ENCODE peak calls at places on chromosomes 7 and 10, in ten cellular contexts. One of them, this sample, is unnamed.

GRCh38 chr10:3512263-3512662 is 272.7 kb downstream of the KLF6 start:
- DNase-seq in T1000: no peak
- DNase-seq in activated CD4-positive, alpha-beta T cell treated with anti-CD3 and anti-CD28 coated beads, Interleukin-2, amount 50 U/mL, for 1 hour: no peak
- DNase-seq in stimulated activated CD4-positive, alpha-beta T cell treated with anti-CD3 and anti-CD28 coated beads, Interleukin-2, amount 100 ng/mL, for 48 hours: no peak
- DNase-seq in neural crest cell: no peak
- DNase-seq in GM13976: no peak
- DNase-seq in stimulated activated CD8-positive, alpha-beta memory T cell treated with anti-CD3 and anti-CD28 coated beads, Interleukin-4, amount 100 ng/mL, for 24 hours: no peak
- DNase-seq in mammary epithelial cell: no peak
- DNase-seq in HTR-8/SVneo: no peak
- DNase-seq in GM12892: no peak
- DNase-seq in this sample: no peak

GRCh38 chr10:123636598-123637325 is 29.4 kb upstream of the GPR26 start:
- DNase-seq in T1000: no peak
- DNase-seq in activated CD4-positive, alpha-beta T cell treated with anti-CD3 and anti-CD28 coated beads, Interleukin-2, amount 50 U/mL, for 1 hour: no peak
- DNase-seq in stimulated activated CD4-positive, alpha-beta T cell treated with anti-CD3 and anti-CD28 coated beads, Interleukin-2, amount 100 ng/mL, for 48 hours: no peak
- DNase-seq in neural crest cell: no peak
- DNase-seq in GM13976: no peak
- DNase-seq in stimulated activated CD8-positive, alpha-beta memory T cell treated with anti-CD3 and anti-CD28 coated beads, Interleukin-4, amount 100 ng/mL, for 24 hours: no peak
- DNase-seq in mammary epithelial cell: peak
- DNase-seq in HTR-8/SVneo: no peak
- DNase-seq in GM12892: no peak
- DNase-seq in this sample: no peak

GRCh38 chr7:91852263-91852741 is 28.2 kb downstream of the MTERF1 start:
- DNase-seq in T1000: no peak
- DNase-seq in activated CD4-positive, alpha-beta T cell treated with anti-CD3 and anti-CD28 coated beads, Interleukin-2, amount 50 U/mL, for 1 hour: no peak
- DNase-seq in stimulated activated CD4-positive, alpha-beta T cell treated with anti-CD3 and anti-CD28 coated beads, Interleukin-2, amount 100 ng/mL, for 48 hours: no peak
- DNase-seq in neural crest cell: no peak
- DNase-seq in GM13976: peak
- DNase-seq in stimulated activated CD8-positive, alpha-beta memory T cell treated with anti-CD3 and anti-CD28 coated beads, Interleukin-4, amount 100 ng/mL, for 24 hours: no peak
- DNase-seq in mammary epithelial cell: peak
- DNase-seq in HTR-8/SVneo: no peak
- DNase-seq in GM12892: no peak
- DNase-seq in this sample: no peak

GRCh38 chr10:77459905-77460304 is 177.7 kb downstream of the KCNMA1 start:
- DNase-seq in T1000: no peak
- DNase-seq in activated CD4-positive, alpha-beta T cell treated with anti-CD3 and anti-CD28 coated beads, Interleukin-2, amount 50 U/mL, for 1 hour: no peak
- DNase-seq in stimulated activated CD4-positive, alpha-beta T cell treated with anti-CD3 and anti-CD28 coated beads, Interleukin-2, amount 100 ng/mL, for 48 hours: no peak
- DNase-seq in neural crest cell: no peak
- DNase-seq in GM13976: no peak
- DNase-seq in stimulated activated CD8-positive, alpha-beta memory T cell treated with anti-CD3 and anti-CD28 coated beads, Interleukin-4, amount 100 ng/mL, for 24 hours: no peak
- DNase-seq in mammary epithelial cell: no peak
- DNase-seq in HTR-8/SVneo: no peak
- DNase-seq in GM12892: no peak
- DNase-seq in this sample: no peak

GRCh38 chr10:4498763-4499251 is 327.2 kb upstream of the AKR1E2 start:
- DNase-seq in T1000: no peak
- DNase-seq in activated CD4-positive, alpha-beta T cell treated with anti-CD3 and anti-CD28 coated beads, Interleukin-2, amount 50 U/mL, for 1 hour: no peak
- DNase-seq in stimulated activated CD4-positive, alpha-beta T cell treated with anti-CD3 and anti-CD28 coated beads, Interleukin-2, amount 100 ng/mL, for 48 hours: no peak
- DNase-seq in neural crest cell: no peak
- DNase-seq in GM13976: no peak
- DNase-seq in stimulated activated CD8-positive, alpha-beta memory T cell treated with anti-CD3 and anti-CD28 coated beads, Interleukin-4, amount 100 ng/mL, for 24 hours: no peak
- DNase-seq in mammary epithelial cell: peak
- DNase-seq in HTR-8/SVneo: no peak
- DNase-seq in GM12892: no peak
- DNase-seq in this sample: no peak

GRCh38 chr10:129774736-129775401 is 189.2 kb downstream of the EBF3 start:
- DNase-seq in T1000: no peak
- DNase-seq in activated CD4-positive, alpha-beta T cell treated with anti-CD3 and anti-CD28 coated beads, Interleukin-2, amount 50 U/mL, for 1 hour: no peak
- DNase-seq in stimulated activated CD4-positive, alpha-beta T cell treated with anti-CD3 and anti-CD28 coated beads, Interleukin-2, amount 100 ng/mL, for 48 hours: no peak
- DNase-seq in neural crest cell: no peak
- DNase-seq in GM13976: no peak
- DNase-seq in stimulated activated CD8-positive, alpha-beta memory T cell treated with anti-CD3 and anti-CD28 coated beads, Interleukin-4, amount 100 ng/mL, for 24 hours: no peak
- DNase-seq in mammary epithelial cell: no peak
- DNase-seq in HTR-8/SVneo: no peak
- DNase-seq in GM12892: no peak
- DNase-seq in this sample: no peak

GRCh38 chr10:23151071-23151470 is 41.0 kb upstream of the PTF1A start:
- DNase-seq in T1000: no peak
- DNase-seq in activated CD4-positive, alpha-beta T cell treated with anti-CD3 and anti-CD28 coated beads, Interleukin-2, amount 50 U/mL, for 1 hour: no peak
- DNase-seq in stimulated activated CD4-positive, alpha-beta T cell treated with anti-CD3 and anti-CD28 coated beads, Interleukin-2, amount 100 ng/mL, for 48 hours: no peak
- DNase-seq in neural crest cell: no peak
- DNase-seq in GM13976: no peak
- DNase-seq in stimulated activated CD8-positive, alpha-beta memory T cell treated with anti-CD3 and anti-CD28 coated beads, Interleukin-4, amount 100 ng/mL, for 24 hours: no peak
- DNase-seq in mammary epithelial cell: no peak
- DNase-seq in HTR-8/SVneo: no peak
- DNase-seq in GM12892: no peak
- DNase-seq in this sample: no peak

GRCh38 chr10:119908201-119908600 is 15.7 kb downstream of the SEC23IP start:
- DNase-seq in T1000: no peak
- DNase-seq in activated CD4-positive, alpha-beta T cell treated with anti-CD3 and anti-CD28 coated beads, Interleukin-2, amount 50 U/mL, for 1 hour: no peak
- DNase-seq in stimulated activated CD4-positive, alpha-beta T cell treated with anti-CD3 and anti-CD28 coated beads, Interleukin-2, amount 100 ng/mL, for 48 hours: no peak
- DNase-seq in neural crest cell: no peak
- DNase-seq in GM13976: no peak
- DNase-seq in stimulated activated CD8-positive, alpha-beta memory T cell treated with anti-CD3 and anti-CD28 coated beads, Interleukin-4, amount 100 ng/mL, for 24 hours: no peak
- DNase-seq in mammary epithelial cell: no peak
- DNase-seq in HTR-8/SVneo: no peak
- DNase-seq in GM12892: no peak
- DNase-seq in this sample: no peak

GRCh38 chr7:154744226-154744860 is 258.6 kb downstream of the PAXIP1 start:
- DNase-seq in T1000: no peak
- DNase-seq in activated CD4-positive, alpha-beta T cell treated with anti-CD3 and anti-CD28 coated beads, Interleukin-2, amount 50 U/mL, for 1 hour: no peak
- DNase-seq in stimulated activated CD4-positive, alpha-beta T cell treated with anti-CD3 and anti-CD28 coated beads, Interleukin-2, amount 100 ng/mL, for 48 hours: peak
- DNase-seq in neural crest cell: peak
- DNase-seq in GM13976: peak
- DNase-seq in stimulated activated CD8-positive, alpha-beta memory T cell treated with anti-CD3 and anti-CD28 coated beads, Interleukin-4, amount 100 ng/mL, for 24 hours: peak
- DNase-seq in mammary epithelial cell: no peak
- DNase-seq in HTR-8/SVneo: peak
- DNase-seq in GM12892: peak
- DNase-seq in this sample: peak

GRCh38 chr7:95859434-95859833 is 87.1 kb downstream of the DYNC1I1 start:
- DNase-seq in T1000: peak
- DNase-seq in activated CD4-positive, alpha-beta T cell treated with anti-CD3 and anti-CD28 coated beads, Interleukin-2, amount 50 U/mL, for 1 hour: no peak
- DNase-seq in stimulated activated CD4-positive, alpha-beta T cell treated with anti-CD3 and anti-CD28 coated beads, Interleukin-2, amount 100 ng/mL, for 48 hours: no peak
- DNase-seq in neural crest cell: no peak
- DNase-seq in GM13976: no peak
- DNase-seq in stimulated activated CD8-positive, alpha-beta memory T cell treated with anti-CD3 and anti-CD28 coated beads, Interleukin-4, amount 100 ng/mL, for 24 hours: no peak
- DNase-seq in mammary epithelial cell: peak
- DNase-seq in HTR-8/SVneo: peak
- DNase-seq in GM12892: no peak
- DNase-seq in this sample: no peak

GRCh38 chr10:133391249-133391635 is 2.7 kb upstream of the MTG1 start:
- DNase-seq in T1000: no peak
- DNase-seq in activated CD4-positive, alpha-beta T cell treated with anti-CD3 and anti-CD28 coated beads, Interleukin-2, amount 50 U/mL, for 1 hour: no peak
- DNase-seq in stimulated activated CD4-positive, alpha-beta T cell treated with anti-CD3 and anti-CD28 coated beads, Interleukin-2, amount 100 ng/mL, for 48 hours: no peak
- DNase-seq in neural crest cell: no peak
- DNase-seq in GM13976: no peak
- DNase-seq in stimulated activated CD8-positive, alpha-beta memory T cell treated with anti-CD3 and anti-CD28 coated beads, Interleukin-4, amount 100 ng/mL, for 24 hours: no peak
- DNase-seq in mammary epithelial cell: no peak
- DNase-seq in HTR-8/SVneo: no peak
- DNase-seq in GM12892: no peak
- DNase-seq in this sample: no peak

GRCh38 chr10:122044713-122045112 is 55.8 kb downstream of the TACC2 start:
- DNase-seq in T1000: no peak
- DNase-seq in activated CD4-positive, alpha-beta T cell treated with anti-CD3 and anti-CD28 coated beads, Interleukin-2, amount 50 U/mL, for 1 hour: no peak
- DNase-seq in stimulated activated CD4-positive, alpha-beta T cell treated with anti-CD3 and anti-CD28 coated beads, Interleukin-2, amount 100 ng/mL, for 48 hours: no peak
- DNase-seq in neural crest cell: no peak
- DNase-seq in GM13976: no peak
- DNase-seq in stimulated activated CD8-positive, alpha-beta memory T cell treated with anti-CD3 and anti-CD28 coated beads, Interleukin-4, amount 100 ng/mL, for 24 hours: no peak
- DNase-seq in mammary epithelial cell: no peak
- DNase-seq in HTR-8/SVneo: no peak
- DNase-seq in GM12892: no peak
- DNase-seq in this sample: no peak

GRCh38 chr7:134186801-134187200 is 59.7 kb downstream of the LRGUK start:
- DNase-seq in T1000: no peak
- DNase-seq in activated CD4-positive, alpha-beta T cell treated with anti-CD3 and anti-CD28 coated beads, Interleukin-2, amount 50 U/mL, for 1 hour: no peak
- DNase-seq in stimulated activated CD4-positive, alpha-beta T cell treated with anti-CD3 and anti-CD28 coated beads, Interleukin-2, amount 100 ng/mL, for 48 hours: no peak
- DNase-seq in neural crest cell: no peak
- DNase-seq in GM13976: no peak
- DNase-seq in stimulated activated CD8-positive, alpha-beta memory T cell treated with anti-CD3 and anti-CD28 coated beads, Interleukin-4, amount 100 ng/mL, for 24 hours: no peak
- DNase-seq in mammary epithelial cell: no peak
- DNase-seq in HTR-8/SVneo: no peak
- DNase-seq in GM12892: no peak
- DNase-seq in this sample: no peak

GRCh38 chr10:80474920-80475319 is 20.8 kb downstream of the TSPAN14 start:
- DNase-seq in T1000: no peak
- DNase-seq in activated CD4-positive, alpha-beta T cell treated with anti-CD3 and anti-CD28 coated beads, Interleukin-2, amount 50 U/mL, for 1 hour: no peak
- DNase-seq in stimulated activated CD4-positive, alpha-beta T cell treated with anti-CD3 and anti-CD28 coated beads, Interleukin-2, amount 100 ng/mL, for 48 hours: no peak
- DNase-seq in neural crest cell: no peak
- DNase-seq in GM13976: no peak
- DNase-seq in stimulated activated CD8-positive, alpha-beta memory T cell treated with anti-CD3 and anti-CD28 coated beads, Interleukin-4, amount 100 ng/mL, for 24 hours: no peak
- DNase-seq in mammary epithelial cell: no peak
- DNase-seq in HTR-8/SVneo: no peak
- DNase-seq in GM12892: no peak
- DNase-seq in this sample: no peak

GRCh38 chr10:28981007-28981406 is 303.7 kb downstream of the BAMBI start:
- DNase-seq in T1000: no peak
- DNase-seq in activated CD4-positive, alpha-beta T cell treated with anti-CD3 and anti-CD28 coated beads, Interleukin-2, amount 50 U/mL, for 1 hour: no peak
- DNase-seq in stimulated activated CD4-positive, alpha-beta T cell treated with anti-CD3 and anti-CD28 coated beads, Interleukin-2, amount 100 ng/mL, for 48 hours: no peak
- DNase-seq in neural crest cell: no peak
- DNase-seq in GM13976: peak
- DNase-seq in stimulated activated CD8-positive, alpha-beta memory T cell treated with anti-CD3 and anti-CD28 coated beads, Interleukin-4, amount 100 ng/mL, for 24 hours: no peak
- DNase-seq in mammary epithelial cell: no peak
- DNase-seq in HTR-8/SVneo: no peak
- DNase-seq in GM12892: no peak
- DNase-seq in this sample: no peak

GRCh38 chr7:150867592-150867991 is 15.3 kb downstream of the AOC1 start:
- DNase-seq in T1000: no peak
- DNase-seq in activated CD4-positive, alpha-beta T cell treated with anti-CD3 and anti-CD28 coated beads, Interleukin-2, amount 50 U/mL, for 1 hour: no peak
- DNase-seq in stimulated activated CD4-positive, alpha-beta T cell treated with anti-CD3 and anti-CD28 coated beads, Interleukin-2, amount 100 ng/mL, for 48 hours: no peak
- DNase-seq in neural crest cell: no peak
- DNase-seq in GM13976: no peak
- DNase-seq in stimulated activated CD8-positive, alpha-beta memory T cell treated with anti-CD3 and anti-CD28 coated beads, Interleukin-4, amount 100 ng/mL, for 24 hours: no peak
- DNase-seq in mammary epithelial cell: no peak
- DNase-seq in HTR-8/SVneo: no peak
- DNase-seq in GM12892: no peak
- DNase-seq in this sample: no peak

GRCh38 chr7:130334274-130334673 is 10.3 kb upstream of the CPA5 start:
- DNase-seq in T1000: no peak
- DNase-seq in activated CD4-positive, alpha-beta T cell treated with anti-CD3 and anti-CD28 coated beads, Interleukin-2, amount 50 U/mL, for 1 hour: no peak
- DNase-seq in stimulated activated CD4-positive, alpha-beta T cell treated with anti-CD3 and anti-CD28 coated beads, Interleukin-2, amount 100 ng/mL, for 48 hours: no peak
- DNase-seq in neural crest cell: no peak
- DNase-seq in GM13976: no peak
- DNase-seq in stimulated activated CD8-positive, alpha-beta memory T cell treated with anti-CD3 and anti-CD28 coated beads, Interleukin-4, amount 100 ng/mL, for 24 hours: no peak
- DNase-seq in mammary epithelial cell: no peak
- DNase-seq in HTR-8/SVneo: no peak
- DNase-seq in GM12892: no peak
- DNase-seq in this sample: no peak

GRCh38 chr10:132547421-132547861 is 9.9 kb downstream of the INPP5A start:
- DNase-seq in T1000: no peak
- DNase-seq in activated CD4-positive, alpha-beta T cell treated with anti-CD3 and anti-CD28 coated beads, Interleukin-2, amount 50 U/mL, for 1 hour: no peak
- DNase-seq in stimulated activated CD4-positive, alpha-beta T cell treated with anti-CD3 and anti-CD28 coated beads, Interleukin-2, amount 100 ng/mL, for 48 hours: no peak
- DNase-seq in neural crest cell: no peak
- DNase-seq in GM13976: peak
- DNase-seq in stimulated activated CD8-positive, alpha-beta memory T cell treated with anti-CD3 and anti-CD28 coated beads, Interleukin-4, amount 100 ng/mL, for 24 hours: no peak
- DNase-seq in mammary epithelial cell: no peak
- DNase-seq in HTR-8/SVneo: no peak
- DNase-seq in GM12892: no peak
- DNase-seq in this sample: no peak